ENCODE peak calls at places on chromosome 12, in nine cellular contexts. O is stimulated activated CD4-positive, alpha-beta T cell treated with anti-CD3 and anti-CD28 coated beads, Interleukin-1b, Interleukin-23, amount 100 ng/mL, for 48 hours; I is left lobe of liver; H is IMR-90; J is fibroblast of the aortic adventitia; N is activated gamma-delta T cell; Z is EH; D is SW 1271; C is CD4-positive, CD25-positive, alpha-beta regulatory T cell. A is an unnamed sample.
A peak's percentile ranks its signal among the peaks of the same experiment; 100 is the strongest.

GRCh38 chr12:117967043-117967442 is 1.7 kb downstream of the KSR2 start:
- DNase-seq in O (no peak), I (no peak), H (no peak), J (no peak), N (no peak), Z (no peak), D (no peak), C (no peak), A (no peak)

GRCh38 chr12:111942557-111942956 is 70.4 kb downstream of the TMEM116 start:
- DNase-seq in O (no peak), I (no peak), H (peak; percentile 94), J (peak; percentile 78), N (no peak), Z (peak; percentile 66), D (no peak), C (no peak), A (peak; percentile 62)

GRCh38 chr12:51873251-51873994 is 14.5 kb upstream of the ANKRD33 start:
- DNase-seq in O (no peak), I (no peak), H (no peak), J (no peak), N (no peak), Z (no peak), D (no peak), C (no peak), A (no peak)

GRCh38 chr12:62736596-62736995 is 198.4 kb downstream of the PPM1H start:
- DNase-seq in O (no peak), I (no peak), H (no peak), J (no peak), N (no peak), Z (peak; percentile 33), D (no peak), C (no peak), A (no peak)

GRCh38 chr12:89212339-89212771 is 139.9 kb downstream of the DUSP6 start:
- DNase-seq in O (no peak), I (no peak), H (no peak), J (peak; percentile 39), N (no peak), Z (no peak), D (no peak), C (no peak), A (no peak)

GRCh38 chr12:14904854-14905253 is 19.2 kb upstream of the MGP start:
- DNase-seq in O (no peak), I (no peak), H (no peak), J (no peak), N (no peak), Z (no peak), D (no peak), C (no peak), A (no peak)

GRCh38 chr12:69755302-69755701 is 16.6 kb downstream of the RAB3IP start:
- DNase-seq in O (no peak), I (no peak), H (no peak), J (no peak), N (no peak), Z (no peak), D (no peak), C (no peak), A (no peak)

GRCh38 chr12:94954029-94954685 is 49.3 kb downstream of the NDUFA12 start:
- DNase-seq in O (no peak), I (no peak), H (peak; percentile 6), J (peak; percentile 64), N (no peak), Z (peak; percentile 24), D (peak; percentile 7), C (no peak), A (peak; percentile 96)

GRCh38 chr12:130870442-130871285 is 1.2 kb upstream of the RAN start:
- DNase-seq in O (peak; percentile 82), I (peak; percentile 78), H (peak; percentile 83), J (peak; percentile 96), N (peak; percentile 13), Z (peak; percentile 90), D (peak; percentile 88), C (peak; percentile 50), A (peak; percentile 70)

GRCh38 chr12:10771132-10771733 is 31.2 kb downstream of the TAS2R7 start:
- DNase-seq in O (no peak), I (no peak), H (peak; percentile 51), J (peak; percentile 71), N (no peak), Z (peak; percentile 54), D (peak; percentile 58), C (no peak), A (peak; percentile 49)

GRCh38 chr12:16385779-16386646 is 38.6 kb downstream of the MGST1 start:
- DNase-seq in O (no peak), I (peak; percentile 73), H (peak; percentile 70), J (peak; percentile 85), N (no peak), Z (peak; percentile 70), D (peak; percentile 26), C (no peak), A (peak; percentile 83)

GRCh38 chr12:131105736-131106356 is 152.1 kb downstream of the ADGRD1 start:
- DNase-seq in O (peak; percentile 78), I (no peak), H (no peak), J (no peak), N (no peak), Z (no peak), D (no peak), C (no peak), A (no peak)

GRCh38 chr12:89618113-89618862 is 90.3 kb downstream of the ATP2B1 start:
- DNase-seq in O (no peak), I (no peak), H (no peak), J (no peak), N (no peak), Z (no peak), D (no peak), C (no peak), A (peak; percentile 27)

GRCh38 chr12:1006255-1006654 is 15.2 kb downstream of the ERC1 start:
- DNase-seq in O (no peak), I (no peak), H (no peak), J (no peak), N (no peak), Z (no peak), D (no peak), C (no peak), A (no peak)

GRCh38 chr12:97561321-97562230 is 99.0 kb downstream of the RMST start:
- DNase-seq in O (no peak), I (no peak), H (no peak), J (no peak), N (no peak), Z (no peak), D (no peak), C (no peak), A (no peak)

GRCh38 chr12:98863167-98863566 is 218.1 kb downstream of the APAF1 start:
- DNase-seq in O (no peak), I (no peak), H (no peak), J (no peak), N (no peak), Z (no peak), D (no peak), C (no peak), A (no peak)

GRCh38 chr12:74454109-74454508 is 83.5 kb upstream of the ATXN7L3B start:
- DNase-seq in O (no peak), I (no peak), H (no peak), J (no peak), N (no peak), Z (no peak), D (no peak), C (no peak), A (no peak)

GRCh38 chr12:109477185-109477962 is at the start of the genes KCTD10 and UBE3B:
- DNase-seq in O (peak; percentile 87), I (peak; percentile 88), H (peak; percentile 89), J (peak; percentile 93), N (peak; percentile 66), Z (peak; percentile 90), D (peak; percentile 87), C (peak; percentile 80), A (peak; percentile 84)

GRCh38 chr12:28222081-28222700 is 31.9 kb downstream of the CCDC91 start:
- DNase-seq in O (peak; percentile 74), I (no peak), H (no peak), J (no peak), N (no peak), Z (no peak), D (no peak), C (peak; percentile 11), A (no peak)

GRCh38 chr12:52713960-52714886 is 10.9 kb upstream of the KRT77 start:
- DNase-seq in O (peak; percentile 11), I (no peak), H (no peak), J (no peak), N (no peak), Z (no peak), D (no peak), C (no peak), A (no peak)

GRCh38 chr12:59699408-59700144 is 103.7 kb downstream of the SLC16A7 start:
- DNase-seq in O (no peak), I (no peak), H (peak; percentile 86), J (peak; percentile 89), N (no peak), Z (peak; percentile 76), D (no peak), C (no peak), A (peak; percentile 71)

GRCh38 chr12:2477009-2477766 is 317.6 kb upstream of the FKBP4 start:
- DNase-seq in O (peak; percentile 29), I (no peak), H (no peak), J (no peak), N (no peak), Z (no peak), D (no peak), C (no peak), A (no peak)

GRCh38 chr12:128165387-128165786 is 101.6 kb upstream of the TMEM132C start:
- DNase-seq in O (no peak), I (no peak), H (no peak), J (no peak), N (no peak), Z (no peak), D (no peak), C (no peak), A (no peak)

GRCh38 chr12:122790393-122791075 is 16.2 kb downstream of the CCDC62 start:
- DNase-seq in O (no peak), I (no peak), H (peak; percentile 31), J (no peak), N (no peak), Z (peak; percentile 83), D (no peak), C (no peak), A (peak; percentile 11)

GRCh38 chr12:41288188-41288811 is 100.2 kb downstream of the PDZRN4 start:
- DNase-seq in O (no peak), I (no peak), H (no peak), J (no peak), N (no peak), Z (no peak), D (no peak), C (no peak), A (no peak)

GRCh38 chr12:108542320-108542719 is 18.7 kb downstream of the SART3 start:
- DNase-seq in O (no peak), I (no peak), H (peak; percentile 41), J (no peak), N (no peak), Z (peak; percentile 60), D (no peak), C (no peak), A (no peak)

GRCh38 chr12:102095677-102096263 is 24.1 kb downstream of the NUP37 start:
- DNase-seq in O (no peak), I (no peak), H (peak; percentile 61), J (peak; percentile 57), N (no peak), Z (peak; percentile 50), D (peak; percentile 48), C (no peak), A (peak; percentile 24)

GRCh38 chr12:71465794-71466193 is 26.2 kb downstream of the LGR5 start:
- DNase-seq in O (no peak), I (no peak), H (no peak), J (no peak), N (no peak), Z (no peak), D (no peak), C (no peak), A (no peak)

GRCh38 chr12:95003921-95004272 is 400 bp upstream of the NDUFA12 start:
- DNase-seq in O (no peak), I (no peak), H (no peak), J (no peak), N (no peak), Z (no peak), D (no peak), C (no peak), A (no peak)

GRCh38 chr12:27332407-27333310 is at the start of gene BMAL2:
- DNase-seq in O (peak; percentile 34), I (peak; percentile 60), H (peak; percentile 43), J (peak; percentile 32), N (peak; percentile 19), Z (peak; percentile 57), D (peak; percentile 55), C (no peak), A (no peak)

GRCh38 chr12:71980543-71980942 is 41.9 kb downstream of the TPH2 start:
- DNase-seq in O (no peak), I (no peak), H (no peak), J (no peak), N (no peak), Z (no peak), D (no peak), C (no peak), A (no peak)